ENCODE peak calls at places on chromosomes 3 and 15, in nine cellular contexts. A, J, N, C, D, P, S, K and U are unnamed samples. For H3K27me3, the result is how much of the 10 kb centered on the place peaks cover.

GRCh38 chr3:52195823-52196331 is 2.1 kb upstream of the ALAS1 start:
- DNase-seq in A (no peak), J (no peak), N (no peak), C (peak), D (no peak), P (no peak), S (no peak), K (peak), U (no peak)

GRCh38 chr3:136753112-136753939 is 1.1 kb upstream of the STAG1 start:
- DNase-seq in A (no peak), J (no peak), N (no peak), C (no peak), D (no peak), P (no peak), S (no peak), K (no peak), U (no peak)

GRCh38 chr3:196399485-196399945 is 32.7 kb downstream of the UBXN7 start:
- DNase-seq in A (no peak), J (no peak), N (no peak), C (no peak), D (no peak), P (peak), S (peak), K (no peak), U (no peak)

GRCh38 chr15:81281925-81282895 is 41.7 kb downstream of the STARD5 start:
- DNase-seq in A (no peak), J (no peak), N (no peak), C (no peak), D (no peak), P (no peak), S (no peak), K (no peak), U (no peak)

GRCh38 chr3:173753593-173753992 is 356.0 kb downstream of the NLGN1 start:
- DNase-seq in A (no peak), J (no peak), N (no peak), C (no peak), D (no peak), P (no peak), S (no peak), K (no peak), U (no peak)

GRCh38 chr3:65953301-65953812 is 85.4 kb downstream of the MAGI1 start:
- DNase-seq in A (peak), J (no peak), N (no peak), C (peak), D (no peak), P (no peak), S (no peak), K (no peak), U (no peak)

GRCh38 chr15:70964686-70965085 is 72.1 kb downstream of the LRRC49 start:
- DNase-seq in A (no peak), J (no peak), N (no peak), C (no peak), D (no peak), P (no peak), S (no peak), K (no peak), U (no peak)

GRCh38 chr3:115325539-115325938 is 178.5 kb upstream of the ZBTB20 start:
- DNase-seq in A (peak), J (no peak), N (no peak), C (no peak), D (no peak), P (no peak), S (no peak), K (no peak), U (no peak)

GRCh38 chr3:39809995-39810595 is 686 bp downstream of the MYRIP start:
- DNase-seq in A (no peak), J (peak), N (no peak), C (no peak), D (no peak), P (no peak), S (no peak), K (no peak), U (no peak)

GRCh38 chr3:134650431-134651346 is at the start of gene KY:
- DNase-seq in A (peak), J (peak), N (no peak), C (no peak), D (no peak), P (no peak), S (no peak), K (peak), U (peak)

GRCh38 chr3:149179225-149179624 is 42.4 kb downstream of the CP start:
- DNase-seq in A (no peak), J (no peak), N (no peak), C (no peak), D (no peak), P (peak), S (no peak), K (no peak), U (no peak)

GRCh38 chr3:49271047-49271446 is 6.0 kb downstream of the C3orf62 start:
- DNase-seq in A (no peak), J (no peak), N (no peak), C (no peak), D (no peak), P (no peak), S (no peak), K (no peak), U (no peak)
- H3K27me3 ChIP-seq in A (under half), J (under half), N (under half), C (under half), D (under half), P (under half), S (under half), K (under half), U (under half)

DNA sequence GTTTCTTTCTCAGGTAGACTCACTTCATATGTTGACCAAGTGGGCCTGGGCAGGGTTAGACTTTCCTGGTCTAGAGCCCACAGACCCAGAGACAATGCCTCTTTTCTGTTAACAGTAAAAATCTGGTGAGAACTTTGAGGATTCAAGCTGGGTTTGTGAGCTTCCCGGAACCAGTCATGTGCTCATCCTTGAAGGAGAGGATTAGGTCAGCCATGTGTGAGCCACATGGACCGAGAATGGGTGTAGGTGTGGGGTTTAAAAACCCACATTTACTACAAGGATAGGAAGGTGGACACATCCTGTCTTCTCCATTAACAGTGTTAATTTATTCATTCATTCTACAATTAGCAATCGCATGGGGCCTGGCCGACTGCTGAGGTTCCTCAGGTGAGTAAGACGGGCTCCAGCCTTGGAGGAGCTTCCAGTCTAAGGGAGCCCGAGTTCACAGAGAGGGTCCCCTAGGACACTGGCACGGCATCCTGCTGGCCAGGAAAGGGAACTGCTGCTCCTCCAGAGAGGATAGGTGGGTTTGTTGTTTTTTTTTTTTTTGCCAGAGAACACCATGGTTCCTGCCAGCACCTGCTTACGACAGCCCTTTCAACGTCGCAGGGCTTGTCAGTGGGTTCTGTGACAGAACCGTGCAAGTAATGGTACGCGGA is 69.0 kb downstream of the SQOR start:
- DNase-seq in A (no peak), J (no peak), N (no peak), C (no peak), D (no peak), P (no peak), S (no peak), K (no peak), U (no peak)
- H3K4me3 ChIP-seq in A (peak), J (peak), N (no peak), C (peak), D (no peak), P (no peak), S (no peak), K (peak), U (no peak)

GRCh38 chr3:100698736-100699135 is 10.6 kb upstream of the TFG start:
- DNase-seq in A (no peak), J (no peak), N (no peak), C (no peak), D (no peak), P (no peak), S (no peak), K (no peak), U (no peak)

GRCh38 chr3:100697183-100697582 is 12.1 kb upstream of the TFG start:
- DNase-seq in A (no peak), J (no peak), N (no peak), C (no peak), D (no peak), P (no peak), S (no peak), K (no peak), U (no peak)

GRCh38 chr3:100695696-100696095 is 13.6 kb upstream of the TFG start:
- DNase-seq in A (no peak), J (no peak), N (no peak), C (no peak), D (no peak), P (no peak), S (no peak), K (no peak), U (no peak)

GRCh38 chr3:100697723-100698285 is 11.5 kb upstream of the TFG start:
- DNase-seq in A (no peak), J (no peak), N (no peak), C (peak), D (no peak), P (no peak), S (no peak), K (no peak), U (no peak)

DNA sequence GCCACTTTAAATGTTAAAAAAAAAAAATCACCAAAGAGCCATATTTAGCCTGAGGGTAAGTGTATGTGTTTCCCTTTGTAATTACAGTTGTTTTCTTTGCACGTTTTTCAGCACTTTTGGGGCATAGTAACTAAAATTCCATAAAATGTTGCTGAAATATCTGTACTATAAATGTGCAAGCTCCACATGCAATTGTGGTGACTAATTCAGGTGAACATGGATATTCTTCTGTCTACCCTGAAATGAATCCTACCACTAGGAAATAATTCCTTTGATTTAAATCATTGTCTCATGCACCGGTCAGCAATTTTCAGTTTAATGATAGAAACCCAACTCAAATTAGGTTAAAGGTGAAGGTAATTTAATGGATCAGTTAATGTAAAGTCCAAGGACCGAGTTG is 13.1 kb upstream of the TFG start:
- DNase-seq in A (no peak), J (no peak), N (no peak), C (no peak), D (no peak), P (no peak), S (no peak), K (no peak), U (no peak)
- H3K27me3 ChIP-seq in A (under half), J (under half), N (under half), C (under half), D (under half), P (under half), S (under half), K (under half), U (under half)

GRCh38 chr3:49867871-49868321 is 1.8 kb downstream of the CAMKV start:
- DNase-seq in A (no peak), J (no peak), N (no peak), C (no peak), D (no peak), P (no peak), S (peak), K (no peak), U (no peak)
- H3K4me3 ChIP-seq in A (no peak), J (no peak), N (no peak), C (no peak), D (no peak), P (no peak), S (no peak), K (no peak), U (no peak)

GRCh38 chr3:190865828-190866227 is 3.3 kb upstream of the GMNC start:
- DNase-seq in A (no peak), J (no peak), N (no peak), C (no peak), D (no peak), P (no peak), S (no peak), K (no peak), U (no peak)
- H3K27me3 ChIP-seq in A (under half), J (under half), N (under half), C (under half), D (under half), P (under half), S (under half), K (under half), U (under half)

GRCh38 chr3:128180446-128180845 is 27.2 kb downstream of the EEFSEC start:
- DNase-seq in A (no peak), J (no peak), N (no peak), C (no peak), D (no peak), P (no peak), S (no peak), K (no peak), U (no peak)

GRCh38 chr3:128179474-128179819 is 26.2 kb downstream of the EEFSEC start:
- DNase-seq in A (no peak), J (no peak), N (no peak), C (no peak), D (no peak), P (no peak), S (no peak), K (no peak), U (no peak)

GRCh38 chr3:128180913-128181312 is 27.6 kb downstream of the EEFSEC start:
- DNase-seq in A (no peak), J (no peak), N (no peak), C (no peak), D (no peak), P (no peak), S (no peak), K (no peak), U (no peak)

GRCh38 chr3:128177865-128178264 is 24.6 kb downstream of the EEFSEC start:
- DNase-seq in A (no peak), J (no peak), N (no peak), C (no peak), D (no peak), P (no peak), S (no peak), K (no peak), U (no peak)

GRCh38 chr3:128178782-128179473 is 25.6 kb downstream of the EEFSEC start:
- DNase-seq in A (no peak), J (no peak), N (no peak), C (no peak), D (no peak), P (no peak), S (no peak), K (no peak), U (no peak)
- H3K4me3 ChIP-seq in A (peak), J (peak), N (no peak), C (no peak), D (no peak), P (no peak), S (no peak), K (peak), U (no peak)

GRCh38 chr15:67836134-67836455 is 3.8 kb downstream of the RNU6-1 start:
- DNase-seq in A (no peak), J (peak), N (no peak), C (no peak), D (no peak), P (no peak), S (no peak), K (no peak), U (no peak)
- H3K27me3 ChIP-seq in A (half or more), J (under half), N (under half), C (under half), D (under half), P (under half), S (half or more), K (half or more), U (under half)

GRCh38 chr3:179330438-179330837 is 7.6 kb downstream of the ZNF639 start:
- DNase-seq in A (no peak), J (no peak), N (no peak), C (no peak), D (no peak), P (no peak), S (no peak), K (no peak), U (no peak)
- H3K4me3 ChIP-seq in A (no peak), J (no peak), N (no peak), C (no peak), D (no peak), P (no peak), S (no peak), K (no peak), U (no peak)

GRCh38 chr3:63278171-63278999 is at the start of gene SYNPR:
- DNase-seq in A (no peak), J (no peak), N (no peak), C (no peak), D (no peak), P (no peak), S (no peak), K (no peak), U (peak)

GRCh38 chr3:63279000-63279366 is 875 bp downstream of the SYNPR start:
- DNase-seq in A (no peak), J (no peak), N (no peak), C (no peak), D (no peak), P (no peak), S (no peak), K (no peak), U (no peak)

GRCh38 chr3:63274359-63274758 is 3.7 kb upstream of the SYNPR start:
- DNase-seq in A (no peak), J (no peak), N (no peak), C (no peak), D (no peak), P (no peak), S (no peak), K (no peak), U (no peak)

DNA sequence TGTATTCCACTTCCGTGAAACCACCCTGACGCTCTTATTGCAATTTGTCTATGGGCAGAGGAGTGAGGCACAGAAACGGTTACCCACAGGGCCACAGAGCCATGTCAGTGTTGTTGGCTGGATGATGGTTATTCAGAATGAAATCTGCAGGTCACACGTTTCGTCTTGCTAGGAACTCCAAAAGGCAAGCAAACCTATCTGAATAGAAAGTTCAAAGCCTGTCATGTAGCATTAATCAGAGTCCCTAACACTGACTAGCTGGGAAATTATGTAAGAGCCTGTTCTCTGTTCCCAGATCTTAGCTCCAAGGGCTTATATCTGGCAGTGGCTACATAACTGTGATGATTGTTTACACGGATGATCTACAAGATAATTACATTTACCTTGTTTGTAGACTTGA is 1.3 kb downstream of the SYNPR start:
- DNase-seq in A (no peak), J (no peak), N (no peak), C (no peak), D (no peak), P (no peak), S (no peak), K (no peak), U (no peak)
- H3K27me3 ChIP-seq in A (under half), J (under half), N (under half), C (under half), D (under half), P (under half), S (under half), K (half or more), U (under half)